ENCODE peak calls at places on chromosomes 16 and 17, in seven cellular contexts. T is NCI-H226, G is midbrain, E is hypothalamus, X is activated T-cell treated with anti-CD3 and anti-CD28 coated beads for 1 hour, D is A549, S is stomach. C is an unnamed sample.

GRCh38 chr16:69563605-69564580 is 1.9 kb upstream of the NFAT5 start:
- DNase-seq in S (no peak), D (no peak), T (peak), G (peak), E (no peak), X (peak), C (no peak)

GRCh38 chr17:57342141-57342540 is 85.8 kb downstream of the MSI2 start:
- DNase-seq in T (no peak), G (peak), D (no peak), X (no peak), E (no peak), S (no peak), C (no peak)

GRCh38 chr17:57459286-57459915 is 203.1 kb downstream of the MSI2 start:
- DNase-seq in X (no peak), S (no peak), T (peak), E (no peak), G (no peak), D (peak), C (no peak)

GRCh38 chr17:73030501-73030911 is 62.0 kb downstream of the SLC39A11 start:
- DNase-seq in E (no peak), S (peak), T (no peak), X (no peak), G (no peak), D (no peak), C (no peak)

GRCh38 chr16:48113471-48113870 is 42.3 kb downstream of the ABCC12 start:
- DNase-seq in D (no peak), T (no peak), X (no peak), S (no peak), G (no peak), E (no peak), C (no peak)

GRCh38 chr16:79439866-79440265 is 160.7 kb downstream of the MAF start:
- DNase-seq in S (no peak), X (no peak), G (peak), T (no peak), E (no peak), D (no peak), C (no peak)

GRCh38 chr16:85840801-85841200 is 41.3 kb downstream of the COX4I1 start:
- DNase-seq in E (no peak), G (no peak), S (no peak), D (no peak), T (no peak), X (no peak), C (no peak)

GRCh38 chr16:23950291-23950894 is 114.6 kb downstream of the PRKCB start:
- DNase-seq in T (no peak), E (no peak), D (no peak), S (no peak), X (no peak), G (no peak), C (no peak)

GRCh38 chr16:78028018-78028417 is 5.7 kb downstream of the CLEC3A start:
- DNase-seq in D (no peak), S (no peak), G (no peak), T (no peak), X (no peak), E (no peak), C (no peak)

GRCh38 chr17:16255481-16255901 is 38.5 kb downstream of the PIGL start:
- DNase-seq in G (peak), E (peak), T (no peak), X (no peak), S (peak), D (no peak), C (peak)

GRCh38 chr17:83014297-83014696 is 65.1 kb upstream of the METRNL start:
- DNase-seq in S (no peak), T (no peak), E (no peak), G (no peak), D (no peak), X (no peak), C (no peak)

GRCh38 chr17:72605543-72605942 is 484.7 kb downstream of the SOX9 start:
- DNase-seq in S (no peak), E (no peak), T (no peak), D (no peak), G (no peak), X (no peak), C (no peak)

GRCh38 chr16:67882374-67883145 is 2.1 kb upstream of the NRN1L start:
- DNase-seq in D (no peak), T (no peak), G (peak), X (no peak), S (no peak), E (peak), C (no peak)

GRCh38 chr17:58320570-58321323 is 7.8 kb downstream of the TSPOAP1 start:
- DNase-seq in D (no peak), S (no peak), E (no peak), G (no peak), X (no peak), T (no peak), C (no peak)

GRCh38 chr16:75506567-75506966 is 11.3 kb upstream of the CHST6 start:
- DNase-seq in S (no peak), G (no peak), X (no peak), E (no peak), T (peak), D (peak), C (no peak)

GRCh38 chr17:82882715-82883446 is 43.1 kb upstream of the ZNF750 start:
- DNase-seq in X (peak), D (no peak), G (no peak), S (peak), T (no peak), E (no peak), C (no peak)

GRCh38 chr17:49741009-49741691 is 22.8 kb downstream of the FAM117A start:
- DNase-seq in G (no peak), E (no peak), D (no peak), T (no peak), X (no peak), S (no peak), C (no peak)

GRCh38 chr17:80364091-80364691 is 50.8 kb upstream of the ENDOV start:
- DNase-seq in E (peak), G (peak), T (no peak), S (no peak), D (peak), X (no peak), C (no peak)

GRCh38 chr17:43768943-43769342 is 9.8 kb downstream of the DUSP3 start:
- DNase-seq in X (no peak), E (no peak), G (no peak), D (no peak), T (no peak), S (no peak), C (no peak)

GRCh38 chr16:86665319-86665675 is 86.9 kb downstream of the FOXL1 start:
- DNase-seq in G (no peak), T (peak), E (no peak), D (no peak), X (no peak), S (no peak), C (no peak)

GRCh38 chr17:36534117-36534880 is at the start of gene MYO19:
- DNase-seq in G (peak), T (peak), X (peak), D (peak), E (peak), S (peak), C (no peak)

GRCh38 chr17:43733956-43734355 is 24.6 kb downstream of the SOST start:
- DNase-seq in X (no peak), S (no peak), D (no peak), G (no peak), E (no peak), T (no peak), C (no peak)

GRCh38 chr17:49843774-49844350 is 4.0 kb downstream of the TAC4 start:
- DNase-seq in D (peak), G (no peak), T (no peak), E (no peak), X (no peak), S (no peak), C (no peak)

GRCh38 chr16:381788-382717 is at the start of gene PGAP6:
- DNase-seq in D (no peak), G (peak), X (peak), T (peak), E (peak), S (peak), C (no peak)

GRCh38 chr17:76104896-76105231 is 1.3 kb upstream of the EXOC7 start:
- DNase-seq in X (no peak), G (no peak), T (no peak), D (no peak), E (no peak), S (no peak), C (no peak)

GRCh38 chr17:65389426-65389825 is 172.0 kb downstream of the AXIN2 start:
- DNase-seq in D (no peak), X (no peak), E (no peak), T (no peak), S (no peak), G (no peak), C (no peak)

GRCh38 chr17:21058098-21058893 is 15.5 kb upstream of the USP22 start:
- DNase-seq in T (peak), X (no peak), E (no peak), D (no peak), G (no peak), S (no peak), C (no peak)

GRCh38 chr17:9158545-9159452 is 137.5 kb downstream of the NTN1 start:
- DNase-seq in S (no peak), G (no peak), X (no peak), T (no peak), E (no peak), D (no peak), C (no peak)

GRCh38 chr17:72249441-72249840 is 128.6 kb downstream of the SOX9 start:
- DNase-seq in E (no peak), G (no peak), D (no peak), X (no peak), S (peak), T (no peak), C (no peak)

GRCh38 chr17:1200440-1200839 is 20.7 kb upstream of the ABR start:
- DNase-seq in E (no peak), D (no peak), S (no peak), T (no peak), G (no peak), X (no peak), C (no peak)

GRCh38 chr17:10149573-10150399 is 48.6 kb downstream of the GAS7 start:
- DNase-seq in E (no peak), X (no peak), G (no peak), T (peak), D (no peak), S (no peak), C (no peak)

GRCh38 chr16:14015948-14016347 is 55.2 kb upstream of the MRTFB start:
- DNase-seq in S (no peak), G (no peak), T (no peak), X (no peak), D (peak), E (no peak), C (no peak)

C was measured in thoracic aorta.